ENCODE peak calls at places on chromosomes 13 and 19, in ten cellular contexts. B is NCI-H510A; P is CD4-positive, CD25-positive, alpha-beta regulatory T cell; J is foreskin fibroblast; Z is Kasumi-1; X is sigmoid colon; R is AG04450; O is RCC 7860; D is stimulated activated CD4-positive, alpha-beta T cell treated with anti-CD3 and anti-CD28 coated beads, TNF-alpha, amount 100 ng/mL, for 48 hours; W is activated T-helper 1 cell treated with Interleukin-2 at 50 U/mL for 16 hours. E is an unnamed sample.

GRCh38 chr19:2469102-2469914 is 6.6 kb upstream of the GADD45B start:
- DNase-seq in P (peak; percentile 45), D (peak; percentile 44), R (no peak), X (no peak), W (no peak), Z (peak; percentile 20), J (peak; percentile 42), O (peak; percentile 94), B (no peak), E (no peak)

GRCh38 chr13:66513728-66514127 is 716.4 kb downstream of the PCDH9 start:
- DNase-seq in X (no peak), Z (no peak), O (no peak), D (no peak), P (no peak), J (no peak), W (no peak), R (no peak), B (no peak), E (no peak)

GRCh38 chr13:94666065-94666464 is 46.3 kb downstream of the SOX21 start:
- DNase-seq in O (no peak), Z (no peak), R (no peak), X (no peak), J (no peak), B (no peak), D (no peak), W (no peak), P (no peak), E (no peak)

GRCh38 chr19:1713170-1713569 is 40.1 kb upstream of the ONECUT3 start:
- DNase-seq in W (no peak), X (no peak), B (no peak), D (no peak), R (no peak), J (no peak), P (no peak), Z (no peak), O (no peak), E (no peak)

GRCh38 chr13:99766641-99767045 is 204.9 kb downstream of the ZIC5 start:
- DNase-seq in J (no peak), X (no peak), D (no peak), W (no peak), P (no peak), R (no peak), O (no peak), B (no peak), Z (no peak), E (no peak)

GRCh38 chr13:109919715-109920375 is 133.5 kb upstream of the IRS2 start:
- DNase-seq in P (no peak), D (no peak), B (no peak), W (no peak), O (peak; percentile 27), X (no peak), Z (no peak), J (peak; percentile 21), R (no peak), E (no peak)

GRCh38 chr19:18733196-18733647 is 49.7 kb downstream of the CRTC1 start:
- DNase-seq in P (no peak), O (no peak), B (no peak), W (no peak), D (no peak), R (peak; percentile 85), Z (no peak), X (peak; percentile 90), J (peak; percentile 29), E (peak; percentile 52)

GRCh38 chr13:73106513-73107214 is 47.9 kb downstream of the KLF5 start:
- DNase-seq in W (no peak), B (no peak), O (no peak), D (no peak), R (no peak), J (no peak), X (no peak), Z (no peak), P (no peak), E (no peak)

GRCh38 chr13:65268009-65268408 is 1962.1 kb downstream of the PCDH9 start:
- DNase-seq in Z (no peak), X (no peak), J (no peak), R (no peak), W (no peak), O (no peak), B (no peak), D (no peak), P (no peak), E (no peak)

GRCh38 chr19:54427586-54427985 is 12.3 kb downstream of the TTYH1 start:
- DNase-seq in J (no peak), X (no peak), R (no peak), D (no peak), P (no peak), W (no peak), Z (no peak), B (no peak), O (no peak), E (no peak)

GRCh38 chr19:3849092-3849491 is 19.7 kb downstream of the ZFR2 start:
- DNase-seq in R (no peak), D (peak; percentile 14), O (no peak), Z (peak; percentile 49), W (no peak), P (peak; percentile 39), B (no peak), X (no peak), J (no peak), E (no peak)

GRCh38 chr13:30181856-30182651 is 125.3 kb downstream of the KATNAL1 start:
- DNase-seq in D (no peak), P (no peak), W (no peak), R (no peak), O (no peak), J (no peak), B (no peak), Z (no peak), X (no peak), E (no peak)

GRCh38 chr13:91123456-91124127 is 223.9 kb upstream of the MIR17HG start:
- DNase-seq in J (no peak), R (no peak), X (no peak), P (no peak), D (no peak), Z (no peak), O (no peak), B (no peak), W (no peak), E (no peak)

GRCh38 chr19:42606660-42607351 is 12.1 kb upstream of the CEACAM8 start:
- DNase-seq in O (peak; percentile 23), D (peak; percentile 40), W (peak; percentile 4), B (no peak), X (no peak), R (no peak), J (peak; percentile 14), Z (peak; percentile 46), P (peak; percentile 53), E (no peak)

GRCh38 chr13:112995395-112996091 is 26.5 kb downstream of the MCF2L start:
- DNase-seq in R (no peak), D (no peak), P (no peak), B (peak; percentile 84), Z (no peak), O (no peak), J (no peak), W (no peak), X (no peak), E (no peak)